ENCODE peak calls at places on chromosomes 3 and 15, in four cellular contexts. One of them, this sample, is unnamed. For H3K4me1, the result is how much of the 10 kb centered on the place peaks cover.

GRCh38 chr3:72100626-72101187 is 315.8 kb upstream of the PROK2 start:
- DNase-seq in K562: peak
- DNase-seq in suprapubic skin: peak
- DNase-seq in A549: peak
- DNase-seq in this sample: peak

GRCh38 chr3:194268659-194269487 is 82.3 kb downstream of the CPN2 start:
- DNase-seq in A549: no peak
- DNase-seq in suprapubic skin: peak
- DNase-seq in K562: no peak
- DNase-seq in this sample: no peak

GRCh38 chr3:70702132-70702531 is 389.7 kb upstream of the MDFIC2 start:
- DNase-seq in A549: no peak
- DNase-seq in suprapubic skin: no peak
- DNase-seq in K562: no peak
- DNase-seq in this sample: no peak

GRCh38 chr15:88702983-88703382 is 64.2 kb downstream of the ISG20 start:
- DNase-seq in suprapubic skin: peak
- DNase-seq in K562: no peak
- DNase-seq in A549: no peak
- DNase-seq in this sample: peak

GRCh38 chr15:65163041-65163440 is 22.1 kb downstream of the CLPX start:
- DNase-seq in suprapubic skin: no peak
- DNase-seq in A549: no peak
- DNase-seq in K562: no peak
- DNase-seq in this sample: no peak

GRCh38 chr3:42690766-42691680 is 5.7 kb downstream of the KLHL40 start:
- DNase-seq in A549: no peak
- DNase-seq in K562: no peak
- DNase-seq in suprapubic skin: peak
- DNase-seq in this sample: peak

GRCh38 chr15:65752151-65752700 is 39.9 kb downstream of the DENND4A start:
- DNase-seq in suprapubic skin: no peak
- DNase-seq in A549: no peak
- DNase-seq in K562: peak
- DNase-seq in this sample: no peak

GRCh38 chr3:115092220-115092791 is 54.8 kb downstream of the ZBTB20 start:
- DNase-seq in K562: peak
- DNase-seq in suprapubic skin: peak
- DNase-seq in A549: peak
- DNase-seq in this sample: peak

GRCh38 chr3:127702151-127702578 is 29.4 kb downstream of the ABTB1 start:
- DNase-seq in K562: peak
- DNase-seq in suprapubic skin: peak
- DNase-seq in A549: no peak
- DNase-seq in this sample: no peak

DNA sequence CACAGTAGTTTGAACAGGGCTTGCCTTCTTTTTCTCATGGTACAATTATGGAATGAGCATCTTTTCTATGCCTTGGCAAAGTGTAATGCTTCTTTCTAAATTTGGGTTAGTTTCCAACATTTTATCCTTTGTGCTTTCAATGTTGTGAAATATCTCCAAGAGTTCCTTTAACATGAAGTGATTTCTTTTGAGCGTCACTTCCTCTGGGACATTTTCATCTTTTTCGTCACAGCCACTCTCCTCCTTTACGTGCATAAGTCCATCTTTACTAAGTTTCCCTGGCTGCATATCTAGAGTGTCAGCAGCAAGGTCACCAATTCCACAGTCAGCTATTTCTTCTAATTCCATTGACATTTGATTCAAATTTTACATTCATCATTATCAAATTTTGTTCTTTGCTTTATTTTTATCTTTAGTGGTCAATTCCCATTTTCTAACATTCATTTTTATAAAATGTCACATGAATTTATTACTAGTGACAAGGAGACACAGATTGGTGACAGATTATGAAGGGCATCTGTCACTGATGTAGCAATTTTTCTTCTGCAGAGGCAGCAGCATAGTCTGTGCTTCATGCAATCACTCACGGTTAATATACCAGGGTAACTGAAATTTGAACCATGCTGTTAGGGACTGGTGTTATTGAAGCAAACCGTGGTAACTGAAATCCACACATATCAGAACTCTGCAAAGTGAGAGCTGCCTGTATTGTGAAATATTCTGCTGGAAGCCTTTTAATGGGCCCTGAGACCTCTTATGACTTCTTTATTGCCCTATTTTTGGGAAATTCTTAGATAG is 126.5 kb upstream of the THBS1 start:
- DNase-seq in K562: no peak
- DNase-seq in suprapubic skin: no peak
- DNase-seq in A549: no peak
- DNase-seq in this sample: no peak
- TF ChIP-seq EP300 in K562: no peak
- TF ChIP-seq EP300 in suprapubic skin: peak
- TF ChIP-seq EP300 in A549: no peak
- TF ChIP-seq EP300 in this sample: peak

GRCh38 chr3:17052348-17052747 is 167.6 kb downstream of the PLCL2 start:
- DNase-seq in K562: no peak
- DNase-seq in A549: no peak
- DNase-seq in suprapubic skin: no peak
- DNase-seq in this sample: no peak
- H3K27ac ChIP-seq in K562: no peak
- H3K27ac ChIP-seq in A549: no peak
- H3K27ac ChIP-seq in suprapubic skin: no peak
- H3K27ac ChIP-seq in this sample: no peak

DNA sequence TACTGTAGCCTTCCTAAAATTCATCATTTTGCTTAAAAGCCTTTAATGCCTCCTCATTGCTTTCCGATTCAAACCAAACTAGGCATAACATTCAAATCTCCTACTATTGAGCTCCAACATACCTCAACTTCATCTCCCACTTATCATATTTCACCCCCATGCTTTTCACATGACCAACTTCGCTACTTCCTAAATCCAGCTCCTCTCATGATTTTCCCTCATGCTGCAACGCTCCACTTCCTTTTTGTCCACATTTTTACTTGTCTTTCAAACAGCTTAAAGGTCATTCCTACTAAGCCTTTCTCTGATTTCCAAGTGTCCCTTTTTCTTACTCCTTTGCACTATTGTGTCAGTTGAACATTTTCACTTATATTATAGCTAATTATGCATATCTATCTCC is 20.3 kb upstream of the ANXA2 start:
- DNase-seq in suprapubic skin: no peak
- DNase-seq in K562: no peak
- DNase-seq in A549: no peak
- DNase-seq in this sample: no peak
- H3K4me1 ChIP-seq in suprapubic skin: under half
- H3K4me1 ChIP-seq in K562: under half
- H3K4me1 ChIP-seq in A549: under half
- H3K4me1 ChIP-seq in this sample: under half

GRCh38 chr3:195770081-195770840 is 41.5 kb downstream of the MUC4 start:
- DNase-seq in A549: no peak
- DNase-seq in suprapubic skin: no peak
- DNase-seq in K562: no peak
- DNase-seq in this sample: no peak
- TF ChIP-seq EP300 in A549: no peak
- TF ChIP-seq EP300 in suprapubic skin: no peak
- TF ChIP-seq EP300 in K562: no peak
- TF ChIP-seq EP300 in this sample: no peak

GRCh38 chr3:173584834-173585831 is 187.6 kb downstream of the NLGN1 start:
- DNase-seq in suprapubic skin: no peak
- DNase-seq in K562: no peak
- DNase-seq in A549: no peak
- DNase-seq in this sample: peak

GRCh38 chr3:173583496-173583895 is 186.0 kb downstream of the NLGN1 start:
- DNase-seq in suprapubic skin: no peak
- DNase-seq in A549: no peak
- DNase-seq in K562: no peak
- DNase-seq in this sample: no peak

GRCh38 chr3:173586176-173586575 is 188.6 kb downstream of the NLGN1 start:
- DNase-seq in A549: no peak
- DNase-seq in suprapubic skin: no peak
- DNase-seq in K562: no peak
- DNase-seq in this sample: no peak

GRCh38 chr3:173587055-173587454 is 189.5 kb downstream of the NLGN1 start:
- DNase-seq in A549: no peak
- DNase-seq in K562: no peak
- DNase-seq in suprapubic skin: no peak
- DNase-seq in this sample: no peak

DNA sequence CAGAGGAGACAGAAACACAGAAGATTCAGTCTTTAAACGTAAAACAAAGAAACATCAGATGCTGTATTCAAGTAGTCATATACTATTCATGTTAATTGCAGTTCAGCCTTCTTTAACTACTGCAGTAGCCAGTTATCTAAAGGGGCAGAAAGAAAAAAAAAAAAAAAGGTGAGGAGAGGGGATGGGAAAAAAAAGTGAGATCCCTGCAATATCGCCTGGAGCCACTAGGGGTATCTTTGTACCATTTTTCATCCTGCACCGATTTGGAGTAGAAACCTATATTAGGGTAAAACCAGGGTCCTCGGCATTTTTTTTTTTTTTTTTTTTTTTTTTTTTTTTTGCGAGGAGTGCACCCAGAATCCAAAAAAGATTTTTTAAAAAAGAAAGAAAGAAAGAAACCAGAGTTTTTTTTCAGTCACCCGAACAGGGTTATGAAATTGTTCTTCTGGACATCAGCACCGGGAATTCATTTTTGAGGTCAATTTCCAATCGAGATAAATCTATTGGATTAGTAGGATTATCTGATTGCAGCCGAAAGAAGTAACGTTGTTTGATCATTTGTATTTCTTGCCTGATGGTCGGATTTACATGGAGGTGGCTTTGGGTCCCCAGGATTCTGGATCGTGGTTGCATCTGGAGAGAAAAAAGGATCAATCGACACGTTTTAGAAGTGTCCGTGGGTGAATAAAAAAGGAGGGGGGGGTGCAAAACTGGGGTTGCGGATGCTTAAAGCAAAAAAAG is 186.7 kb downstream of the NLGN1 start:
- DNase-seq in K562: peak
- DNase-seq in A549: no peak
- DNase-seq in suprapubic skin: no peak
- DNase-seq in this sample: no peak
- H3K27ac ChIP-seq in K562: no peak
- H3K27ac ChIP-seq in A549: no peak
- H3K27ac ChIP-seq in suprapubic skin: no peak
- H3K27ac ChIP-seq in this sample: no peak

DNA sequence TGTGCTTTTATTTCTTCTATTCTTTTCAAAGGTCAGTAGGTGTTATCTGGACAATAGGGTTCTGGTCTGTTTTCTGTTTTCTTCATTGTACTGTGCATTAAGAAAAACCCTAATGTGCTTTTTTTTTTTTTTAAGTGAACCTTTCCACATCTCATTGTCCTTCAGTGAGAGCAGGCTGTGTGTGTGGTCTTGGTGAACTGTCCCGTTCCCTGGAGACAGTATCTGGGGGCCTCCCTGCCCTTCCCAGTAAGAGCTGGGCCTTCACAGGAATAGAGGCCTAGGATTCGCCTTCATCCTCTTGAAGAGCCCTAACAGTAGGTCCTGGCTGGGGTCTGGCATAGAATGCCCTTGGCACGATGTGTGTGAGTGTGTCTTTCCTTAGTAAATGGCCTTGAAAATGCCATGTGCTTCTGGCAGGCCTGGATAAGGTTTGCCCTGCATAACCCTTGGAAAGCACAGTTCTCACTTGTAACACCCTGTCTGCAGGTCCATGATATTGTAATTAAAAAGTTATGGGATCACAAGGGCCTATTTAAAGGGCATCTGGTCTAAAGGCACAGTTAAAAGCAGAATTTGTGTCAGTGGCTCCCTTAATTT is 81.2 kb downstream of the IGF1R start:
- DNase-seq in A549: no peak
- DNase-seq in suprapubic skin: no peak
- DNase-seq in K562: no peak
- DNase-seq in this sample: peak
- H3K4me1 ChIP-seq in A549: half or more
- H3K4me1 ChIP-seq in suprapubic skin: under half
- H3K4me1 ChIP-seq in K562: under half
- H3K4me1 ChIP-seq in this sample: under half

This sample was measured in ovary.